ENCODE peak calls at places on chromosome 9, in six cellular contexts. One of them, this sample, is unnamed.

GRCh38 chr9:69542942-69543704 is 129.0 kb downstream of the APBA1 start:
- DNase-seq in tibial nerve: no peak
- DNase-seq in CD8-positive, alpha-beta T cell: no peak
- DNase-seq in nephron progenitor cell: peak
- DNase-seq in lower leg skin: no peak
- DNase-seq in NB4: peak
- DNase-seq in this sample: no peak

GRCh38 chr9:130399768-130400167 is 45.0 kb upstream of the ASS1 start:
- DNase-seq in tibial nerve: no peak
- DNase-seq in CD8-positive, alpha-beta T cell: no peak
- DNase-seq in nephron progenitor cell: no peak
- DNase-seq in lower leg skin: no peak
- DNase-seq in NB4: no peak
- DNase-seq in this sample: no peak

GRCh38 chr9:131410051-131410491 is 16.2 kb downstream of the PRRC2B start:
- DNase-seq in tibial nerve: no peak
- DNase-seq in CD8-positive, alpha-beta T cell: no peak
- DNase-seq in nephron progenitor cell: no peak
- DNase-seq in lower leg skin: no peak
- DNase-seq in NB4: peak
- DNase-seq in this sample: no peak

GRCh38 chr9:83622814-83623633 is at the start of gene IDNK:
- DNase-seq in tibial nerve: peak
- DNase-seq in CD8-positive, alpha-beta T cell: peak
- DNase-seq in nephron progenitor cell: peak
- DNase-seq in lower leg skin: peak
- DNase-seq in NB4: peak
- DNase-seq in this sample: peak

GRCh38 chr9:95268681-95269080 is 48.8 kb downstream of the FANCC start:
- DNase-seq in tibial nerve: no peak
- DNase-seq in CD8-positive, alpha-beta T cell: no peak
- DNase-seq in nephron progenitor cell: no peak
- DNase-seq in lower leg skin: no peak
- DNase-seq in NB4: peak
- DNase-seq in this sample: no peak

GRCh38 chr9:85264695-85265094 is 477.1 kb downstream of the AGTPBP1 start:
- DNase-seq in tibial nerve: no peak
- DNase-seq in CD8-positive, alpha-beta T cell: no peak
- DNase-seq in nephron progenitor cell: no peak
- DNase-seq in lower leg skin: no peak
- DNase-seq in NB4: no peak
- DNase-seq in this sample: no peak

GRCh38 chr9:97176206-97176605 is 131.3 kb upstream of the CCDC180 start:
- DNase-seq in tibial nerve: no peak
- DNase-seq in CD8-positive, alpha-beta T cell: no peak
- DNase-seq in nephron progenitor cell: no peak
- DNase-seq in lower leg skin: no peak
- DNase-seq in NB4: no peak
- DNase-seq in this sample: no peak

GRCh38 chr9:134374301-134375010 is 48.2 kb downstream of the RXRA start:
- DNase-seq in tibial nerve: no peak
- DNase-seq in CD8-positive, alpha-beta T cell: no peak
- DNase-seq in nephron progenitor cell: no peak
- DNase-seq in lower leg skin: no peak
- DNase-seq in NB4: peak
- DNase-seq in this sample: no peak

GRCh38 chr9:81132318-81132717 is 557.0 kb downstream of the TLE1 start:
- DNase-seq in tibial nerve: no peak
- DNase-seq in CD8-positive, alpha-beta T cell: no peak
- DNase-seq in nephron progenitor cell: no peak
- DNase-seq in lower leg skin: no peak
- DNase-seq in NB4: peak
- DNase-seq in this sample: no peak

GRCh38 chr9:131625848-131626670 is 80.7 kb downstream of the PRRT1B start:
- DNase-seq in tibial nerve: no peak
- DNase-seq in CD8-positive, alpha-beta T cell: peak
- DNase-seq in nephron progenitor cell: no peak
- DNase-seq in lower leg skin: no peak
- DNase-seq in NB4: no peak
- DNase-seq in this sample: no peak

GRCh38 chr9:133109931-133110650 is 10.9 kb downstream of the RALGDS start:
- DNase-seq in tibial nerve: no peak
- DNase-seq in CD8-positive, alpha-beta T cell: no peak
- DNase-seq in nephron progenitor cell: no peak
- DNase-seq in lower leg skin: no peak
- DNase-seq in NB4: no peak
- DNase-seq in this sample: no peak

GRCh38 chr9:34256987-34257585 is 72.0 kb downstream of the KIF24 start:
- DNase-seq in tibial nerve: peak
- DNase-seq in CD8-positive, alpha-beta T cell: peak
- DNase-seq in nephron progenitor cell: no peak
- DNase-seq in lower leg skin: peak
- DNase-seq in NB4: no peak
- DNase-seq in this sample: no peak

GRCh38 chr9:95494022-95494415 is 22.8 kb downstream of the PTCH1 start:
- DNase-seq in tibial nerve: no peak
- DNase-seq in CD8-positive, alpha-beta T cell: peak
- DNase-seq in nephron progenitor cell: no peak
- DNase-seq in lower leg skin: no peak
- DNase-seq in NB4: peak
- DNase-seq in this sample: no peak

GRCh38 chr9:101485873-101486692 is 47.6 kb upstream of the RNF20 start:
- DNase-seq in tibial nerve: no peak
- DNase-seq in CD8-positive, alpha-beta T cell: no peak
- DNase-seq in nephron progenitor cell: peak
- DNase-seq in lower leg skin: no peak
- DNase-seq in NB4: no peak
- DNase-seq in this sample: peak

GRCh38 chr9:37412431-37413151 is 9.9 kb upstream of the GRHPR start:
- DNase-seq in tibial nerve: no peak
- DNase-seq in CD8-positive, alpha-beta T cell: no peak
- DNase-seq in nephron progenitor cell: no peak
- DNase-seq in lower leg skin: no peak
- DNase-seq in NB4: no peak
- DNase-seq in this sample: no peak

GRCh38 chr9:31908891-31909480 is 475.5 kb upstream of the ACO1 start:
- DNase-seq in tibial nerve: no peak
- DNase-seq in CD8-positive, alpha-beta T cell: no peak
- DNase-seq in nephron progenitor cell: no peak
- DNase-seq in lower leg skin: no peak
- DNase-seq in NB4: peak
- DNase-seq in this sample: no peak

GRCh38 chr9:115058684-115059315 is 59.2 kb downstream of the TNC start:
- DNase-seq in tibial nerve: no peak
- DNase-seq in CD8-positive, alpha-beta T cell: no peak
- DNase-seq in nephron progenitor cell: no peak
- DNase-seq in lower leg skin: no peak
- DNase-seq in NB4: no peak
- DNase-seq in this sample: no peak

GRCh38 chr9:36471359-36471758 is 71.3 kb upstream of the RNF38 start:
- DNase-seq in tibial nerve: no peak
- DNase-seq in CD8-positive, alpha-beta T cell: no peak
- DNase-seq in nephron progenitor cell: no peak
- DNase-seq in lower leg skin: no peak
- DNase-seq in NB4: no peak
- DNase-seq in this sample: no peak

GRCh38 chr9:18274693-18275092 is 199.3 kb upstream of the ADAMTSL1 start:
- DNase-seq in tibial nerve: no peak
- DNase-seq in CD8-positive, alpha-beta T cell: no peak
- DNase-seq in nephron progenitor cell: no peak
- DNase-seq in lower leg skin: no peak
- DNase-seq in NB4: no peak
- DNase-seq in this sample: no peak

GRCh38 chr9:33988219-33988890 is 60.3 kb downstream of the UBAP2 start:
- DNase-seq in tibial nerve: no peak
- DNase-seq in CD8-positive, alpha-beta T cell: no peak
- DNase-seq in nephron progenitor cell: no peak
- DNase-seq in lower leg skin: no peak
- DNase-seq in NB4: no peak
- DNase-seq in this sample: no peak

GRCh38 chr9:35729700-35730485 is 2.1 kb downstream of the TLN1 start:
- DNase-seq in tibial nerve: no peak
- DNase-seq in CD8-positive, alpha-beta T cell: no peak
- DNase-seq in nephron progenitor cell: no peak
- DNase-seq in lower leg skin: peak
- DNase-seq in NB4: peak
- DNase-seq in this sample: no peak

GRCh38 chr9:2493578-2493977 is 128.0 kb upstream of the VLDLR start:
- DNase-seq in tibial nerve: no peak
- DNase-seq in CD8-positive, alpha-beta T cell: no peak
- DNase-seq in nephron progenitor cell: no peak
- DNase-seq in lower leg skin: no peak
- DNase-seq in NB4: no peak
- DNase-seq in this sample: no peak

GRCh38 chr9:2495221-2496005 is 126.2 kb upstream of the VLDLR start:
- DNase-seq in tibial nerve: no peak
- DNase-seq in CD8-positive, alpha-beta T cell: no peak
- DNase-seq in nephron progenitor cell: no peak
- DNase-seq in lower leg skin: no peak
- DNase-seq in NB4: no peak
- DNase-seq in this sample: no peak

GRCh38 chr9:2492161-2492560 is 129.4 kb upstream of the VLDLR start:
- DNase-seq in tibial nerve: no peak
- DNase-seq in CD8-positive, alpha-beta T cell: no peak
- DNase-seq in nephron progenitor cell: no peak
- DNase-seq in lower leg skin: no peak
- DNase-seq in NB4: no peak
- DNase-seq in this sample: no peak

GRCh38 chr9:2494571-2494970 is 127.0 kb upstream of the VLDLR start:
- DNase-seq in tibial nerve: no peak
- DNase-seq in CD8-positive, alpha-beta T cell: no peak
- DNase-seq in nephron progenitor cell: no peak
- DNase-seq in lower leg skin: no peak
- DNase-seq in NB4: no peak
- DNase-seq in this sample: no peak

GRCh38 chr9:2493106-2493505 is 128.5 kb upstream of the VLDLR start:
- DNase-seq in tibial nerve: no peak
- DNase-seq in CD8-positive, alpha-beta T cell: no peak
- DNase-seq in nephron progenitor cell: no peak
- DNase-seq in lower leg skin: no peak
- DNase-seq in NB4: peak
- DNase-seq in this sample: no peak
- TF ChIP-seq CTCF in tibial nerve: no peak
- TF ChIP-seq CTCF in CD8-positive, alpha-beta T cell: no peak
- TF ChIP-seq CTCF in nephron progenitor cell: no peak
- TF ChIP-seq CTCF in lower leg skin: no peak
- TF ChIP-seq CTCF in NB4: no peak
- TF ChIP-seq CTCF in this sample: no peak

DNA sequence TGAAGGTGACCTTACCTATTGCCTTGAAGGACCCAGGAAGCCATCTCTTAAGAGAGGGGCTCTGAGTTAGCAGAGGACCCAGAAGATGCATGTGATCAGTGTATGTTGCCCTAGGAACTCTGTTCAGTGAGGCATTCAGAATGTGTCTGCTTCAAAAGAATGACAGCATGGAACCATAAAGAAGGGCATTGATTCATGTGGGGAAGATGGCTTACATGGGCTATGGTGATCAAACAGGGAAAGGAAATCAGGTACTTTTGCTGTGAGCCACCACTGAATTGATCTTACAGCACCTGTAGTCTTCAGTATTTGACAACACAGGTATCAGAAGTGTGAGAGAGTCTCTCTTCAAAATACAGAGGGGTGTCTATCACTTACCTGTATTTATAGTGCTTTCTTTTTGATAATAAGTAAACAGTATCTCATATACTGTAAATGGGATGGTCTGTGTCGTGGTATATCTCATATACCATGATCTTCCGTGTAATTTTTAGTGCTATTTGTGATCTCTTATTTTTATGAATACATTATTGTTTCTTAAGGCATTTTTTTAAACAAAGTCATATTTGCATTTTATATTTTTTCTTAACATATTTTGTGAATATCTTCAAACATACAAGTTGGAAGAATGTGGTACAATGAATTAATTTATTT is 57.0 kb downstream of the FOCAD start:
- DNase-seq in tibial nerve: no peak
- DNase-seq in CD8-positive, alpha-beta T cell: no peak
- DNase-seq in nephron progenitor cell: no peak
- DNase-seq in lower leg skin: no peak
- DNase-seq in NB4: no peak
- DNase-seq in this sample: no peak
- TF ChIP-seq CTCF in tibial nerve: no peak
- TF ChIP-seq CTCF in CD8-positive, alpha-beta T cell: no peak
- TF ChIP-seq CTCF in nephron progenitor cell: no peak
- TF ChIP-seq CTCF in lower leg skin: no peak
- TF ChIP-seq CTCF in NB4: no peak
- TF ChIP-seq CTCF in this sample: no peak

DNA sequence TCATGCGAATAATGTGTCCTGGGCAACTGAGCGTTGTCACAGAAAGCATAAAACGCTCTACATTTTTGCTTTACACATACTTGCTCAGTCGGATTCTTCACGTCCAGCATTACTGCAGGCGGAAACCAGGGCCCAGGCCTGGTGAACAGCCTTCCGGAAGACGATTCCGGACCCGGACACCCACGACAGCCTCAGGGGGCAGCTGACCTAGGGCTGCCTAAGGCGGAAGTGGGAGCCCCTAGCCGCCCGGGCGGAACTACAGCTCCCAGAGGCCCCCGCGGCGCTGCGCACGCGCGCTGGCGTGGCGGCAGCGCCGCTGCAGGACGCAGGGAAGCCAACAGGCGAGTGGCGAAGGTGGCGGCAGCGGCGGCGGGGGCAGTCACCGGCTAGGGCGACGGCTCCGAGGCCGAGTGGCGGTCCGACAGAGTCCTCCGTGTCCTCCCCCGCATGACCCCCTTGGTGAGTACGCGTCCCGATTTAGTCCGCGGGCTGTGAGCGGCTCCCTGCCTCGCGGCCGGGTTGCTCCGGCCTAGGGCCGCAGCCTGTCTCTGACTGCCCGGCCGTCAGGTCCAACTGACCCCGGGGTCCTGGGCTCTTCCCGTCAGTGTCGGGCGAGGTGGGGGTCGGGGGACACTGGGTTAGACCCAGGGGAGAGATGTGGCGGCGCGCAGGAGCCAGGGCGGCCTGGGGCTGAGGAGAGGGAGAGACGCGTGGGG is at the start of gene GAPVD1:
- DNase-seq in tibial nerve: peak
- DNase-seq in CD8-positive, alpha-beta T cell: peak
- DNase-seq in nephron progenitor cell: peak
- DNase-seq in lower leg skin: peak
- DNase-seq in NB4: peak
- DNase-seq in this sample: peak
- TF ChIP-seq CTCF in tibial nerve: peak
- TF ChIP-seq CTCF in CD8-positive, alpha-beta T cell: peak
- TF ChIP-seq CTCF in nephron progenitor cell: peak
- TF ChIP-seq CTCF in lower leg skin: no peak
- TF ChIP-seq CTCF in NB4: peak
- TF ChIP-seq CTCF in this sample: peak

GRCh38 chr9:21137020-21137419 is 4.6 kb downstream of the IFNW1 start:
- DNase-seq in tibial nerve: no peak
- DNase-seq in CD8-positive, alpha-beta T cell: no peak
- DNase-seq in nephron progenitor cell: no peak
- DNase-seq in lower leg skin: no peak
- DNase-seq in NB4: no peak
- DNase-seq in this sample: no peak

GRCh38 chr9:21135736-21136135 is 5.9 kb downstream of the IFNW1 start:
- DNase-seq in tibial nerve: no peak
- DNase-seq in CD8-positive, alpha-beta T cell: no peak
- DNase-seq in nephron progenitor cell: no peak
- DNase-seq in lower leg skin: no peak
- DNase-seq in NB4: no peak
- DNase-seq in this sample: no peak

GRCh38 chr9:21144620-21145019 is 3.0 kb upstream of the IFNW1 start:
- DNase-seq in tibial nerve: no peak
- DNase-seq in CD8-positive, alpha-beta T cell: no peak
- DNase-seq in nephron progenitor cell: no peak
- DNase-seq in lower leg skin: no peak
- DNase-seq in NB4: peak
- DNase-seq in this sample: no peak

GRCh38 chr9:21141427-21141882 is at the start of gene IFNW1:
- DNase-seq in tibial nerve: no peak
- DNase-seq in CD8-positive, alpha-beta T cell: no peak
- DNase-seq in nephron progenitor cell: no peak
- DNase-seq in lower leg skin: no peak
- DNase-seq in NB4: no peak
- DNase-seq in this sample: no peak
- TF ChIP-seq CTCF in tibial nerve: no peak
- TF ChIP-seq CTCF in CD8-positive, alpha-beta T cell: no peak
- TF ChIP-seq CTCF in nephron progenitor cell: no peak
- TF ChIP-seq CTCF in lower leg skin: no peak
- TF ChIP-seq CTCF in NB4: peak
- TF ChIP-seq CTCF in this sample: peak

This sample was measured in osteocyte.